ENCODE peak calls at places on chromosomes 12 and 14, in seven cellular contexts. M is EL; Z is kidney tubule cell; O is activated T-helper 1 cell treated with anti-CD3 and anti-CD28 coated beads, Interleukin-2, amount 50 U/mL, for 16 hours; F is myocyte; G is Calu3; J is iPS-NIHi11. V is an unnamed sample.

GRCh38 chr12:7937867-7938506 is 2.0 kb upstream of the SLC2A3 start:
- DNase-seq in Z (no peak), G (no peak), F (no peak), J (no peak), O (no peak), M (peak), V (no peak)

GRCh38 chr12:28512876-28513275 is 322.6 kb downstream of the CCDC91 start:
- DNase-seq in M (no peak), F (no peak), J (no peak), G (no peak), O (no peak), Z (no peak), V (no peak)

GRCh38 chr12:81757731-81758325 is 1.3 kb downstream of the PPFIA2 start:
- DNase-seq in Z (no peak), O (no peak), M (no peak), J (no peak), F (no peak), G (no peak), V (no peak)

GRCh38 chr12:58584885-58585284 is 335.4 kb downstream of the LRIG3 start:
- DNase-seq in G (no peak), M (no peak), J (no peak), F (peak), O (no peak), Z (no peak), V (no peak)

GRCh38 chr12:108205864-108206263 is 76.8 kb downstream of the WSCD2 start:
- DNase-seq in F (peak), M (no peak), J (no peak), Z (no peak), O (no peak), G (no peak), V (no peak)

GRCh38 chr14:102234331-102235264 is 70.4 kb downstream of the MOK start:
- DNase-seq in J (no peak), G (no peak), M (no peak), Z (no peak), O (no peak), F (no peak), V (no peak)

GRCh38 chr12:40327506-40327905 is 102.7 kb downstream of the LRRK2 start:
- DNase-seq in O (no peak), F (no peak), G (no peak), M (no peak), Z (no peak), J (no peak), V (no peak)

GRCh38 chr12:109820921-109821381 is 12.2 kb downstream of the TRPV4 start:
- DNase-seq in M (no peak), F (no peak), G (no peak), J (no peak), Z (no peak), O (no peak), V (no peak)

GRCh38 chr14:76931629-76932402 is 96.7 kb downstream of the IRF2BPL start:
- DNase-seq in O (no peak), Z (no peak), F (no peak), M (no peak), J (no peak), G (no peak), V (no peak)

GRCh38 chr12:108318472-108319275 is 20.4 kb downstream of the CMKLR1 start:
- DNase-seq in O (no peak), G (no peak), M (no peak), F (no peak), J (no peak), Z (no peak), V (no peak)

GRCh38 chr14:104968541-104969401 is 9.4 kb downstream of the AHNAK2 start:
- DNase-seq in F (no peak), Z (peak), J (no peak), O (no peak), G (no peak), M (peak), V (peak)

GRCh38 chr12:122799635-122800243 is 25.4 kb downstream of the CCDC62 start:
- DNase-seq in O (no peak), M (no peak), J (no peak), G (no peak), F (no peak), Z (no peak), V (no peak)

GRCh38 chr12:1046727-1047126 is 55.7 kb downstream of the ERC1 start:
- DNase-seq in Z (no peak), G (no peak), O (no peak), F (no peak), J (no peak), M (no peak), V (no peak)

GRCh38 chr12:28313631-28314030 is 123.4 kb downstream of the CCDC91 start:
- DNase-seq in O (no peak), J (no peak), F (peak), Z (peak), M (peak), G (peak), V (no peak)

GRCh38 chr12:125552223-125552747 is 487.1 kb downstream of the AACS start:
- DNase-seq in M (no peak), F (no peak), J (no peak), Z (no peak), O (no peak), G (no peak), V (no peak)

GRCh38 chr12:52628841-52629240 is 10.5 kb upstream of the KRT73 start:
- DNase-seq in F (no peak), Z (no peak), G (no peak), M (no peak), O (no peak), J (no peak), V (no peak)

GRCh38 chr14:86799244-86799647 is 1193.7 kb downstream of the GALC start:
- DNase-seq in Z (peak), M (peak), O (no peak), G (peak), J (no peak), F (peak), V (no peak)

GRCh38 chr14:40981247-40981646 is 625.4 kb upstream of the LRFN5 start:
- DNase-seq in Z (peak), O (no peak), M (no peak), G (no peak), J (no peak), F (no peak), V (no peak)

GRCh38 chr12:111978545-111978944 is 34.4 kb downstream of the TMEM116 start:
- DNase-seq in O (no peak), M (no peak), Z (no peak), J (no peak), F (no peak), G (no peak), V (no peak)

GRCh38 chr12:132812631-132813305 is 15.9 kb downstream of the GOLGA3 start:
- DNase-seq in G (no peak), J (no peak), O (no peak), F (peak), Z (no peak), M (peak), V (no peak)

GRCh38 chr14:92340938-92341337 is 18.0 kb downstream of the SLC24A4 start:
- DNase-seq in G (no peak), Z (no peak), M (no peak), O (no peak), J (no peak), F (no peak), V (no peak)

GRCh38 chr14:103748539-103748867 is 32.9 kb downstream of the ZFYVE21 start:
- DNase-seq in M (no peak), F (no peak), G (no peak), O (peak), Z (no peak), J (no peak), V (no peak)

GRCh38 chr14:33275879-33276278 is 337.2 kb downstream of the NPAS3 start:
- DNase-seq in J (no peak), F (no peak), M (no peak), Z (no peak), G (no peak), O (no peak), V (no peak)